ENCODE peak calls at places on chromosomes 13 and 19, in eight cellular contexts. One of them, this sample, is unnamed.

GRCh38 chr19:13841339-13842293 is 35.3 kb upstream of the NANOS3 start:
- DNase-seq in gastrocnemius medialis: peak; percentile 96
- DNase-seq in NCI-H1105 treated with DMSO at 0.1 percent for 48 hours: no peak
- DNase-seq in sciatic nerve: peak; percentile 76
- DNase-seq in OCI-LY7: no peak
- DNase-seq in endodermal cell: peak; percentile 63
- DNase-seq in MV-4-11: peak; percentile 37
- DNase-seq in pancreas: peak; percentile 88
- DNase-seq in this sample: peak; percentile 75

GRCh38 chr19:17090501-17091074 is 15.0 kb downstream of the MYO9B start:
- DNase-seq in gastrocnemius medialis: no peak
- DNase-seq in NCI-H1105 treated with DMSO at 0.1 percent for 48 hours: no peak
- DNase-seq in sciatic nerve: no peak
- DNase-seq in OCI-LY7: no peak
- DNase-seq in endodermal cell: no peak
- DNase-seq in MV-4-11: peak; percentile 70
- DNase-seq in pancreas: no peak
- DNase-seq in this sample: no peak

GRCh38 chr13:35789335-35790166 is 313.1 kb upstream of the MAB21L1 start:
- DNase-seq in gastrocnemius medialis: no peak
- DNase-seq in NCI-H1105 treated with DMSO at 0.1 percent for 48 hours: peak; percentile 35
- DNase-seq in sciatic nerve: no peak
- DNase-seq in OCI-LY7: peak; percentile 17
- DNase-seq in endodermal cell: no peak
- DNase-seq in MV-4-11: peak; percentile 6
- DNase-seq in pancreas: no peak
- DNase-seq in this sample: no peak

GRCh38 chr19:54035215-54036178 is 28.2 kb downstream of the VSTM1 start:
- DNase-seq in gastrocnemius medialis: no peak
- DNase-seq in NCI-H1105 treated with DMSO at 0.1 percent for 48 hours: no peak
- DNase-seq in sciatic nerve: no peak
- DNase-seq in OCI-LY7: no peak
- DNase-seq in endodermal cell: peak; percentile 81
- DNase-seq in MV-4-11: no peak
- DNase-seq in pancreas: no peak
- DNase-seq in this sample: no peak

GRCh38 chr13:79837741-79838450 is 356.9 kb downstream of the NDFIP2 start:
- DNase-seq in gastrocnemius medialis: no peak
- DNase-seq in NCI-H1105 treated with DMSO at 0.1 percent for 48 hours: no peak
- DNase-seq in sciatic nerve: no peak
- DNase-seq in OCI-LY7: no peak
- DNase-seq in endodermal cell: no peak
- DNase-seq in MV-4-11: no peak
- DNase-seq in pancreas: no peak
- DNase-seq in this sample: no peak

GRCh38 chr13:53266757-53267156 is 238.1 kb downstream of the OLFM4 start:
- DNase-seq in gastrocnemius medialis: no peak
- DNase-seq in NCI-H1105 treated with DMSO at 0.1 percent for 48 hours: no peak
- DNase-seq in sciatic nerve: no peak
- DNase-seq in OCI-LY7: no peak
- DNase-seq in endodermal cell: no peak
- DNase-seq in MV-4-11: no peak
- DNase-seq in pancreas: no peak
- DNase-seq in this sample: no peak

GRCh38 chr13:50156140-50156539 is 140.9 kb downstream of the KCNRG start:
- DNase-seq in gastrocnemius medialis: no peak
- DNase-seq in NCI-H1105 treated with DMSO at 0.1 percent for 48 hours: no peak
- DNase-seq in sciatic nerve: no peak
- DNase-seq in OCI-LY7: no peak
- DNase-seq in endodermal cell: no peak
- DNase-seq in MV-4-11: no peak
- DNase-seq in pancreas: no peak
- DNase-seq in this sample: no peak

GRCh38 chr19:35216026-35216832 is 12.3 kb downstream of the FAM187B start:
- DNase-seq in gastrocnemius medialis: no peak
- DNase-seq in NCI-H1105 treated with DMSO at 0.1 percent for 48 hours: no peak
- DNase-seq in sciatic nerve: no peak
- DNase-seq in OCI-LY7: peak; percentile 31
- DNase-seq in endodermal cell: no peak
- DNase-seq in MV-4-11: no peak
- DNase-seq in pancreas: no peak
- DNase-seq in this sample: no peak

GRCh38 chr19:18896421-18896841 is 473 bp upstream of the CERS1 start:
- DNase-seq in gastrocnemius medialis: no peak
- DNase-seq in NCI-H1105 treated with DMSO at 0.1 percent for 48 hours: no peak
- DNase-seq in sciatic nerve: no peak
- DNase-seq in OCI-LY7: no peak
- DNase-seq in endodermal cell: peak; percentile 67
- DNase-seq in MV-4-11: no peak
- DNase-seq in pancreas: peak; percentile 71
- DNase-seq in this sample: no peak

GRCh38 chr13:110116072-110116487 is 190.9 kb downstream of the COL4A1 start:
- DNase-seq in gastrocnemius medialis: peak; percentile 63
- DNase-seq in NCI-H1105 treated with DMSO at 0.1 percent for 48 hours: no peak
- DNase-seq in sciatic nerve: peak; percentile 78
- DNase-seq in OCI-LY7: peak; percentile 7
- DNase-seq in endodermal cell: peak; percentile 91
- DNase-seq in MV-4-11: peak; percentile 24
- DNase-seq in pancreas: peak; percentile 81
- DNase-seq in this sample: peak; percentile 67

GRCh38 chr19:7772752-7773291 is 9.8 kb downstream of the CLEC4M start:
- DNase-seq in gastrocnemius medialis: no peak
- DNase-seq in NCI-H1105 treated with DMSO at 0.1 percent for 48 hours: no peak
- DNase-seq in sciatic nerve: no peak
- DNase-seq in OCI-LY7: no peak
- DNase-seq in endodermal cell: no peak
- DNase-seq in MV-4-11: peak; percentile 100
- DNase-seq in pancreas: no peak
- DNase-seq in this sample: no peak

GRCh38 chr13:51249767-51250741 is 27.9 kb downstream of the FAM124A start:
- DNase-seq in gastrocnemius medialis: no peak
- DNase-seq in NCI-H1105 treated with DMSO at 0.1 percent for 48 hours: no peak
- DNase-seq in sciatic nerve: no peak
- DNase-seq in OCI-LY7: peak; percentile 36
- DNase-seq in endodermal cell: peak; percentile 39
- DNase-seq in MV-4-11: no peak
- DNase-seq in pancreas: no peak
- DNase-seq in this sample: no peak

GRCh38 chr19:19661675-19662251 is 1.7 kb downstream of the ATP13A1 start:
- DNase-seq in gastrocnemius medialis: no peak
- DNase-seq in NCI-H1105 treated with DMSO at 0.1 percent for 48 hours: no peak
- DNase-seq in sciatic nerve: no peak
- DNase-seq in OCI-LY7: peak; percentile 89
- DNase-seq in endodermal cell: peak; percentile 62
- DNase-seq in MV-4-11: peak; percentile 99
- DNase-seq in pancreas: peak; percentile 33
- DNase-seq in this sample: no peak

GRCh38 chr19:5081441-5082161 is 112.7 kb downstream of the KDM4B start:
- DNase-seq in gastrocnemius medialis: no peak
- DNase-seq in NCI-H1105 treated with DMSO at 0.1 percent for 48 hours: no peak
- DNase-seq in sciatic nerve: no peak
- DNase-seq in OCI-LY7: no peak
- DNase-seq in endodermal cell: no peak
- DNase-seq in MV-4-11: no peak
- DNase-seq in pancreas: peak; percentile 77
- DNase-seq in this sample: no peak

GRCh38 chr19:1407662-1408299 is 395 bp downstream of the DAZAP1 start:
- DNase-seq in gastrocnemius medialis: no peak
- DNase-seq in NCI-H1105 treated with DMSO at 0.1 percent for 48 hours: no peak
- DNase-seq in sciatic nerve: peak; percentile 80
- DNase-seq in OCI-LY7: no peak
- DNase-seq in endodermal cell: no peak
- DNase-seq in MV-4-11: no peak
- DNase-seq in pancreas: peak; percentile 90
- DNase-seq in this sample: peak; percentile 50

GRCh38 chr13:80235559-80236296 is 105.2 kb downstream of the SPRY2 start:
- DNase-seq in gastrocnemius medialis: no peak
- DNase-seq in NCI-H1105 treated with DMSO at 0.1 percent for 48 hours: peak; percentile 56
- DNase-seq in sciatic nerve: no peak
- DNase-seq in OCI-LY7: no peak
- DNase-seq in endodermal cell: no peak
- DNase-seq in MV-4-11: no peak
- DNase-seq in pancreas: no peak
- DNase-seq in this sample: peak; percentile 42

GRCh38 chr13:42152495-42152894 is 104.0 kb downstream of the DGKH start:
- DNase-seq in gastrocnemius medialis: no peak
- DNase-seq in NCI-H1105 treated with DMSO at 0.1 percent for 48 hours: no peak
- DNase-seq in sciatic nerve: no peak
- DNase-seq in OCI-LY7: no peak
- DNase-seq in endodermal cell: no peak
- DNase-seq in MV-4-11: no peak
- DNase-seq in pancreas: no peak
- DNase-seq in this sample: no peak

GRCh38 chr19:9075064-9075964 is 11.5 kb upstream of the OR1M1 start:
- DNase-seq in gastrocnemius medialis: no peak
- DNase-seq in NCI-H1105 treated with DMSO at 0.1 percent for 48 hours: peak; percentile 45
- DNase-seq in sciatic nerve: peak; percentile 69
- DNase-seq in OCI-LY7: no peak
- DNase-seq in endodermal cell: peak; percentile 95
- DNase-seq in MV-4-11: peak; percentile 69
- DNase-seq in pancreas: peak; percentile 71
- DNase-seq in this sample: peak; percentile 54

GRCh38 chr19:48656840-48657474 is 11.0 kb upstream of the CA11 start:
- DNase-seq in gastrocnemius medialis: no peak
- DNase-seq in NCI-H1105 treated with DMSO at 0.1 percent for 48 hours: no peak
- DNase-seq in sciatic nerve: no peak
- DNase-seq in OCI-LY7: no peak
- DNase-seq in endodermal cell: peak; percentile 73
- DNase-seq in MV-4-11: no peak
- DNase-seq in pancreas: no peak
- DNase-seq in this sample: no peak

GRCh38 chr19:13849991-13850909 is 26.7 kb upstream of the NANOS3 start:
- DNase-seq in gastrocnemius medialis: peak; percentile 74
- DNase-seq in NCI-H1105 treated with DMSO at 0.1 percent for 48 hours: peak; percentile 50
- DNase-seq in sciatic nerve: peak; percentile 91
- DNase-seq in OCI-LY7: no peak
- DNase-seq in endodermal cell: peak; percentile 91
- DNase-seq in MV-4-11: peak; percentile 56
- DNase-seq in pancreas: peak; percentile 94
- DNase-seq in this sample: peak; percentile 78

GRCh38 chr13:73835138-73835721 is 299.0 kb downstream of the KLF12 start:
- DNase-seq in gastrocnemius medialis: no peak
- DNase-seq in NCI-H1105 treated with DMSO at 0.1 percent for 48 hours: peak; percentile 48
- DNase-seq in sciatic nerve: no peak
- DNase-seq in OCI-LY7: peak; percentile 73
- DNase-seq in endodermal cell: no peak
- DNase-seq in MV-4-11: peak; percentile 1
- DNase-seq in pancreas: no peak
- DNase-seq in this sample: no peak

GRCh38 chr13:23159205-23159586 is 21.6 kb upstream of the SGCG start:
- DNase-seq in gastrocnemius medialis: no peak
- DNase-seq in NCI-H1105 treated with DMSO at 0.1 percent for 48 hours: no peak
- DNase-seq in sciatic nerve: no peak
- DNase-seq in OCI-LY7: no peak
- DNase-seq in endodermal cell: peak; percentile 91
- DNase-seq in MV-4-11: peak; percentile 25
- DNase-seq in pancreas: no peak
- DNase-seq in this sample: no peak

GRCh38 chr13:36919206-36919832 is 719 bp downstream of the SMAD9 start:
- DNase-seq in gastrocnemius medialis: peak; percentile 21
- DNase-seq in NCI-H1105 treated with DMSO at 0.1 percent for 48 hours: peak; percentile 78
- DNase-seq in sciatic nerve: peak; percentile 68
- DNase-seq in OCI-LY7: peak; percentile 70
- DNase-seq in endodermal cell: peak; percentile 79
- DNase-seq in MV-4-11: no peak
- DNase-seq in pancreas: peak; percentile 73
- DNase-seq in this sample: peak; percentile 47

GRCh38 chr13:63190219-63190618 is 1774.6 kb upstream of the PCDH20 start:
- DNase-seq in gastrocnemius medialis: no peak
- DNase-seq in NCI-H1105 treated with DMSO at 0.1 percent for 48 hours: peak; percentile 99
- DNase-seq in sciatic nerve: no peak
- DNase-seq in OCI-LY7: no peak
- DNase-seq in endodermal cell: no peak
- DNase-seq in MV-4-11: no peak
- DNase-seq in pancreas: no peak
- DNase-seq in this sample: no peak

GRCh38 chr19:17248011-17248776 is 2.5 kb upstream of the NR2F6 start:
- DNase-seq in gastrocnemius medialis: no peak
- DNase-seq in NCI-H1105 treated with DMSO at 0.1 percent for 48 hours: peak; percentile 22
- DNase-seq in sciatic nerve: no peak
- DNase-seq in OCI-LY7: no peak
- DNase-seq in endodermal cell: peak; percentile 90
- DNase-seq in MV-4-11: no peak
- DNase-seq in pancreas: peak; percentile 94
- DNase-seq in this sample: no peak

GRCh38 chr19:18223860-18224524 is 2.2 kb downstream of the PDE4C start:
- DNase-seq in gastrocnemius medialis: no peak
- DNase-seq in NCI-H1105 treated with DMSO at 0.1 percent for 48 hours: no peak
- DNase-seq in sciatic nerve: peak; percentile 75
- DNase-seq in OCI-LY7: peak; percentile 83
- DNase-seq in endodermal cell: peak; percentile 96
- DNase-seq in MV-4-11: peak; percentile 77
- DNase-seq in pancreas: peak; percentile 80
- DNase-seq in this sample: no peak

GRCh38 chr19:48351341-48351752 is 12.4 kb downstream of the TMEM143 start:
- DNase-seq in gastrocnemius medialis: peak; percentile 44
- DNase-seq in NCI-H1105 treated with DMSO at 0.1 percent for 48 hours: peak; percentile 40
- DNase-seq in sciatic nerve: peak; percentile 78
- DNase-seq in OCI-LY7: peak; percentile 69
- DNase-seq in endodermal cell: peak; percentile 96
- DNase-seq in MV-4-11: peak; percentile 44
- DNase-seq in pancreas: peak; percentile 85
- DNase-seq in this sample: peak; percentile 78

GRCh38 chr13:109569938-109570711 is 216.3 kb downstream of the IRS2 start:
- DNase-seq in gastrocnemius medialis: no peak
- DNase-seq in NCI-H1105 treated with DMSO at 0.1 percent for 48 hours: no peak
- DNase-seq in sciatic nerve: no peak
- DNase-seq in OCI-LY7: no peak
- DNase-seq in endodermal cell: no peak
- DNase-seq in MV-4-11: peak; percentile 26
- DNase-seq in pancreas: no peak
- DNase-seq in this sample: no peak

GRCh38 chr13:50197705-50198104 is 182.5 kb downstream of the KCNRG start:
- DNase-seq in gastrocnemius medialis: no peak
- DNase-seq in NCI-H1105 treated with DMSO at 0.1 percent for 48 hours: no peak
- DNase-seq in sciatic nerve: no peak
- DNase-seq in OCI-LY7: no peak
- DNase-seq in endodermal cell: no peak
- DNase-seq in MV-4-11: no peak
- DNase-seq in pancreas: no peak
- DNase-seq in this sample: no peak

GRCh38 chr13:28022848-28023518 is 34.5 kb upstream of the URAD start:
- DNase-seq in gastrocnemius medialis: no peak
- DNase-seq in NCI-H1105 treated with DMSO at 0.1 percent for 48 hours: no peak
- DNase-seq in sciatic nerve: no peak
- DNase-seq in OCI-LY7: no peak
- DNase-seq in endodermal cell: peak; percentile 72
- DNase-seq in MV-4-11: no peak
- DNase-seq in pancreas: no peak
- DNase-seq in this sample: no peak

GRCh38 chr13:65387743-65388347 is 1842.3 kb downstream of the PCDH9 start:
- DNase-seq in gastrocnemius medialis: no peak
- DNase-seq in NCI-H1105 treated with DMSO at 0.1 percent for 48 hours: no peak
- DNase-seq in sciatic nerve: no peak
- DNase-seq in OCI-LY7: no peak
- DNase-seq in endodermal cell: peak; percentile 66
- DNase-seq in MV-4-11: no peak
- DNase-seq in pancreas: no peak
- DNase-seq in this sample: no peak

GRCh38 chr19:5261151-5261890 is 79.3 kb downstream of the PTPRS start:
- DNase-seq in gastrocnemius medialis: no peak
- DNase-seq in NCI-H1105 treated with DMSO at 0.1 percent for 48 hours: no peak
- DNase-seq in sciatic nerve: no peak
- DNase-seq in OCI-LY7: no peak
- DNase-seq in endodermal cell: no peak
- DNase-seq in MV-4-11: no peak
- DNase-seq in pancreas: peak; percentile 22
- DNase-seq in this sample: no peak

GRCh38 chr19:38267780-38268430 is 3.5 kb downstream of the SPINT2 start:
- DNase-seq in gastrocnemius medialis: no peak
- DNase-seq in NCI-H1105 treated with DMSO at 0.1 percent for 48 hours: no peak
- DNase-seq in sciatic nerve: no peak
- DNase-seq in OCI-LY7: no peak
- DNase-seq in endodermal cell: no peak
- DNase-seq in MV-4-11: no peak
- DNase-seq in pancreas: no peak
- DNase-seq in this sample: peak; percentile 62

GRCh38 chr19:54432144-54432738 is 16.8 kb upstream of the LENG8 start:
- DNase-seq in gastrocnemius medialis: no peak
- DNase-seq in NCI-H1105 treated with DMSO at 0.1 percent for 48 hours: no peak
- DNase-seq in sciatic nerve: no peak
- DNase-seq in OCI-LY7: no peak
- DNase-seq in endodermal cell: peak; percentile 47
- DNase-seq in MV-4-11: no peak
- DNase-seq in pancreas: no peak
- DNase-seq in this sample: no peak

This sample was measured in lung.